ENCODE peak calls at places on chromosomes 11 and 22, in six cellular contexts. A is H54, V is NCI-H1048, R is midbrain, D is substantia nigra, H is Caco-2. K is an unnamed sample.

GRCh38 chr11:18312663-18313420 is 9.1 kb downstream of the HPS5 start:
- DNase-seq in R (no peak), H (peak; percentile 50), D (no peak), A (no peak), V (no peak), K (peak; percentile 72)

GRCh38 chr22:42797021-42797420 is 60.1 kb downstream of the ARFGAP3 start:
- DNase-seq in H (no peak), V (no peak), R (no peak), D (no peak), A (no peak), K (no peak)

GRCh38 chr11:49995559-49995958 is 13.2 kb upstream of the OR4C12 start:
- DNase-seq in R (peak; percentile 47), A (peak; percentile 5), H (peak; percentile 50), V (peak; percentile 77), D (no peak), K (peak; percentile 4)

GRCh38 chr11:74321487-74322188 is 10.2 kb upstream of the P4HA3 start:
- DNase-seq in A (no peak), H (peak; percentile 49), R (no peak), D (no peak), V (no peak), K (no peak)

GRCh38 chr11:48341466-48341865 is 16.7 kb downstream of the OR4C3 start:
- DNase-seq in D (no peak), A (no peak), V (no peak), R (no peak), H (no peak), K (no peak)

GRCh38 chr11:133966924-133967598 is 10.3 kb upstream of the IGSF9B start:
- DNase-seq in H (peak; percentile 26), D (no peak), A (no peak), R (no peak), V (no peak), K (no peak)

GRCh38 chr11:95289378-95289777 is 58.4 kb upstream of the SESN3 start:
- DNase-seq in H (no peak), A (no peak), V (no peak), D (no peak), R (no peak), K (peak; percentile 67)

GRCh38 chr11:112989198-112989597 is 28.0 kb downstream of the NCAM1 start:
- DNase-seq in V (no peak), D (no peak), A (no peak), R (no peak), H (no peak), K (no peak)

GRCh38 chr11:107006076-107006833 is 12.0 kb downstream of the GUCY1A2 start:
- DNase-seq in A (no peak), R (no peak), D (no peak), H (no peak), V (no peak), K (no peak)

GRCh38 chr11:128624269-128625170 is 37.2 kb upstream of the ETS1 start:
- DNase-seq in A (no peak), V (no peak), H (no peak), R (no peak), D (no peak), K (no peak)

GRCh38 chr22:45101828-45102227 is 61.9 kb upstream of the NUP50 start:
- DNase-seq in D (peak; percentile 20), V (no peak), H (peak; percentile 75), R (peak; percentile 49), A (peak; percentile 29), K (no peak)

GRCh38 chr22:31346255-31346732 is at the start of gene PATZ1:
- DNase-seq in H (peak; percentile 87), V (peak; percentile 45), D (peak; percentile 77), A (peak; percentile 42), R (peak; percentile 84), K (no peak)

GRCh38 chr11:27722117-27722844 is 22.0 kb upstream of the BDNF start:
- DNase-seq in H (no peak), R (no peak), A (no peak), D (no peak), V (no peak), K (peak; percentile 32)

GRCh38 chr22:20094158-20094807 is 14.2 kb downstream of the DGCR8 start:
- DNase-seq in A (no peak), V (no peak), H (no peak), R (no peak), D (no peak), K (no peak)

GRCh38 chr11:80462211-80462610 is 1021.4 kb upstream of the TENM4 start:
- DNase-seq in V (no peak), D (no peak), H (no peak), R (no peak), A (peak; percentile 20), K (peak; percentile 83)

GRCh38 chr11:95363710-95364109 is 132.7 kb upstream of the SESN3 start:
- DNase-seq in H (peak; percentile 65), V (no peak), R (no peak), A (no peak), D (no peak), K (no peak)

GRCh38 chr22:37121887-37122591 is 12.5 kb upstream of the TMPRSS6 start:
- DNase-seq in V (no peak), D (no peak), R (no peak), H (no peak), A (peak; percentile 59), K (peak; percentile 93)

GRCh38 chr11:7892751-7893356 is 38.2 kb downstream of the OR10A6 start:
- DNase-seq in A (peak; percentile 39), H (peak; percentile 50), V (no peak), R (peak; percentile 59), D (no peak), K (no peak)

GRCh38 chr11:75219869-75220268 is 20.7 kb upstream of the TPBGL start:
- DNase-seq in R (no peak), A (no peak), H (no peak), V (no peak), D (no peak), K (no peak)

GRCh38 chr22:25406510-25407210 is 157.8 kb upstream of the GRK3 start:
- DNase-seq in R (no peak), A (no peak), H (no peak), D (no peak), V (no peak), K (no peak)

GRCh38 chr22:39236321-39237275 is 8.2 kb downstream of the PDGFB start:
- DNase-seq in A (no peak), H (no peak), V (no peak), R (no peak), D (no peak), K (no peak)

GRCh38 chr11:109641549-109641948 is 219.6 kb downstream of the C11orf87 start:
- DNase-seq in H (peak; percentile 58), D (no peak), A (no peak), V (no peak), R (no peak), K (no peak)

GRCh38 chr11:70142171-70142875 is 60.8 kb upstream of the FADD start:
- DNase-seq in D (no peak), A (no peak), V (no peak), H (no peak), R (no peak), K (peak; percentile 42)

GRCh38 chr11:28699701-28700100 is 591.5 kb downstream of the METTL15 start:
- DNase-seq in V (no peak), A (no peak), H (no peak), R (no peak), D (no peak), K (no peak)

GRCh38 chr11:83674498-83674897 is 388.3 kb upstream of the CCDC90B start:
- DNase-seq in V (no peak), A (no peak), H (no peak), R (no peak), D (no peak), K (no peak)